ENCODE peak calls at places on chromosomes 11 and 22, in six cellular contexts. G, V, R, Z, D and X are unnamed samples.

GRCh38 chr11:34180045-34180813 is 74.8 kb downstream of the NAT10 start:
- DNase-seq in G (no peak), V (no peak), R (no peak), Z (no peak), D (no peak), X (no peak)

GRCh38 chr11:8383627-8384026 is 119.9 kb upstream of the LMO1 start:
- DNase-seq in G (no peak), V (no peak), R (no peak), Z (no peak), D (no peak), X (no peak)

GRCh38 chr11:36540998-36541397 is 26.8 kb upstream of the RAG1 start:
- DNase-seq in G (peak; percentile 35), V (no peak), R (peak; percentile 17), Z (no peak), D (no peak), X (peak; percentile 58)

GRCh38 chr11:6406370-6406769 is 12.5 kb downstream of the APBB1 start:
- DNase-seq in G (no peak), V (no peak), R (no peak), Z (no peak), D (no peak), X (no peak)

GRCh38 chr11:70721006-70721405 is 322.7 kb downstream of the CTTN start:
- DNase-seq in G (no peak), V (no peak), R (no peak), Z (no peak), D (no peak), X (no peak)

GRCh38 chr11:67378544-67378943 is 5.1 kb upstream of the CLCF1 start:
- DNase-seq in G (no peak), V (no peak), R (no peak), Z (no peak), D (no peak), X (no peak)

GRCh38 chr11:111194789-111195188 is 50.7 kb upstream of the POU2AF2 start:
- DNase-seq in G (no peak), V (no peak), R (no peak), Z (peak; percentile 23), D (no peak), X (no peak)

GRCh38 chr11:104873252-104873651 is 25.0 kb downstream of the CASP12 start:
- DNase-seq in G (no peak), V (no peak), R (no peak), Z (no peak), D (no peak), X (peak; percentile 4)

GRCh38 chr11:64585150-64585549 is 5.9 kb upstream of the SLC22A12 start:
- DNase-seq in G (no peak), V (peak; percentile 11), R (no peak), Z (no peak), D (no peak), X (no peak)

GRCh38 chr11:69874178-69874983 is 55.2 kb upstream of the FGF3 start:
- DNase-seq in G (no peak), V (peak; percentile 48), R (no peak), Z (no peak), D (no peak), X (no peak)

GRCh38 chr11:84339796-84340195 is 1053.6 kb upstream of the CCDC90B start:
- DNase-seq in G (no peak), V (no peak), R (no peak), Z (no peak), D (no peak), X (no peak)

GRCh38 chr22:37218399-37218770 is 6.1 kb upstream of the SSTR3 start:
- DNase-seq in G (no peak), V (no peak), R (no peak), Z (no peak), D (no peak), X (no peak)

GRCh38 chr22:41240377-41241132 is at the start of gene CHADL:
- DNase-seq in G (no peak), V (peak; percentile 82), R (no peak), Z (no peak), D (no peak), X (peak; percentile 91)

GRCh38 chr11:7060828-7061227 is 28.0 kb upstream of the RBMXL2 start:
- DNase-seq in G (peak; percentile 9), V (no peak), R (no peak), Z (no peak), D (no peak), X (no peak)

GRCh38 chr11:67584881-67585873 is 1.6 kb downstream of the GSTP1 start:
- DNase-seq in G (no peak), V (no peak), R (no peak), Z (no peak), D (no peak), X (no peak)

GRCh38 chr11:67510023-67510345 is 2.0 kb upstream of the CDK2AP2 start:
- DNase-seq in G (no peak), V (no peak), R (no peak), Z (no peak), D (no peak), X (no peak)

GRCh38 chr11:9740202-9740881 is 76.5 kb downstream of the SWAP70 start:
- DNase-seq in G (no peak), V (no peak), R (no peak), Z (no peak), D (no peak), X (no peak)

GRCh38 chr11:613369-613968 is 2.3 kb downstream of the IRF7 start:
- DNase-seq in G (peak; percentile 46), V (no peak), R (peak; percentile 9), Z (peak; percentile 61), D (peak; percentile 85), X (no peak)

GRCh38 chr22:44440224-44441160 is 57.5 kb downstream of the RTL6 start:
- DNase-seq in G (no peak), V (peak; percentile 37), R (no peak), Z (no peak), D (no peak), X (no peak)

GRCh38 chr11:4393209-4394196 is at the start of gene TRIM21:
- DNase-seq in G (peak; percentile 94), V (peak; percentile 90), R (peak; percentile 83), Z (peak; percentile 67), D (peak; percentile 66), X (peak; percentile 74)

GRCh38 chr22:19149962-19150361 is at the start of gene GSC2:
- DNase-seq in G (no peak), V (no peak), R (no peak), Z (no peak), D (no peak), X (no peak)

GRCh38 chr11:121654506-121655480 is 202.0 kb upstream of the SORL1-AS1 start:
- DNase-seq in G (peak; percentile 62), V (no peak), R (peak; percentile 47), Z (no peak), D (no peak), X (no peak)

GRCh38 chr22:19325296-19325950 is 33.9 kb upstream of the CLTCL1 start:
- DNase-seq in G (no peak), V (no peak), R (no peak), Z (no peak), D (no peak), X (no peak)

GRCh38 chr11:65502852-65503603 is 4.2 kb downstream of the MALAT1 start:
- DNase-seq in G (peak; percentile 65), V (peak; percentile 55), R (no peak), Z (no peak), D (no peak), X (no peak)

GRCh38 chr11:48044577-48044976 is 64.2 kb downstream of the PTPRJ start:
- DNase-seq in G (no peak), V (no peak), R (no peak), Z (no peak), D (no peak), X (no peak)

GRCh38 chr22:49404576-49405199 is 423.0 kb downstream of the BRD1 start:
- DNase-seq in G (no peak), V (peak; percentile 57), R (no peak), Z (no peak), D (no peak), X (no peak)

GRCh38 chr22:49934891-49935557 is 16.6 kb downstream of the CRELD2 start:
- DNase-seq in G (peak; percentile 76), V (peak; percentile 93), R (peak; percentile 20), Z (no peak), D (peak; percentile 78), X (peak; percentile 86)

GRCh38 chr11:2440646-2441045 is 3.7 kb downstream of the TRPM5 start:
- DNase-seq in G (no peak), V (no peak), R (no peak), Z (no peak), D (no peak), X (no peak)

GRCh38 chr11:2441171-2441570 is 3.1 kb downstream of the TRPM5 start:
- DNase-seq in G (no peak), V (no peak), R (no peak), Z (no peak), D (no peak), X (no peak)

GRCh38 chr11:2442554-2442953 is 1.8 kb downstream of the TRPM5 start:
- DNase-seq in G (no peak), V (no peak), R (no peak), Z (no peak), D (no peak), X (no peak)

GRCh38 chr11:2437516-2437915 is 6.8 kb downstream of the TRPM5 start:
- DNase-seq in G (no peak), V (no peak), R (no peak), Z (no peak), D (no peak), X (no peak)

GRCh38 chr11:2439820-2440219 is 4.5 kb downstream of the TRPM5 start:
- DNase-seq in G (no peak), V (no peak), R (no peak), Z (no peak), D (no peak), X (no peak)
- H3K27me3 ChIP-seq in G (peaks cover 50% of the 10 kb centered on the region), V (peaks cover 53% of the 10 kb centered on the region), R (peaks cover 7% of the 10 kb centered on the region), Z (peaks cover 64% of the 10 kb centered on the region), D (no peaks in the 10 kb centered on the region), X (no peaks in the 10 kb centered on the region)

GRCh38 chr11:115761348-115761747 is 257.1 kb upstream of the CADM1 start:
- DNase-seq in G (no peak), V (no peak), R (no peak), Z (no peak), D (no peak), X (no peak)

GRCh38 chr11:115759622-115760527 is 255.7 kb upstream of the CADM1 start:
- DNase-seq in G (peak; percentile 2), V (peak; percentile 68), R (no peak), Z (no peak), D (no peak), X (no peak)

GRCh38 chr11:115760921-115761320 is 256.7 kb upstream of the CADM1 start:
- DNase-seq in G (no peak), V (no peak), R (no peak), Z (no peak), D (no peak), X (no peak)

GRCh38 chr11:115760528-115760837 is 256.3 kb upstream of the CADM1 start:
- DNase-seq in G (no peak), V (peak; percentile 65), R (no peak), Z (no peak), D (no peak), X (no peak)

GRCh38 chr11:115758011-115758410 is 253.8 kb upstream of the CADM1 start:
- DNase-seq in G (no peak), V (no peak), R (no peak), Z (no peak), D (no peak), X (no peak)
- H3K27me3 ChIP-seq in G (peaks cover 44% of the 10 kb centered on the region), V (no peaks in the 10 kb centered on the region), R (peaks cover 12% of the 10 kb centered on the region), Z (peaks cover 43% of the 10 kb centered on the region), D (peaks cover 4% of the 10 kb centered on the region), X (no peaks in the 10 kb centered on the region)

GRCh38 chr11:124441081-124441480 is 4.4 kb downstream of the OR8B8 start:
- DNase-seq in G (no peak), V (no peak), R (no peak), Z (no peak), D (no peak), X (no peak)
- H3K27me3 ChIP-seq in G (peaks cover 19% of the 10 kb centered on the region), V (no peaks in the 10 kb centered on the region), R (peaks cover 5% of the 10 kb centered on the region), Z (no peaks in the 10 kb centered on the region), D (no peaks in the 10 kb centered on the region), X (no peaks in the 10 kb centered on the region)

GRCh38 chr11:124865902-124866851 is 945 bp downstream of the ROBO3 start:
- DNase-seq in G (peak; percentile 67), V (peak; percentile 66), R (no peak), Z (peak; percentile 32), D (peak; percentile 15), X (no peak)
- H3K27me3 ChIP-seq in G (peaks cover 93% of the 10 kb centered on the region), V (peaks cover 100% of the 10 kb centered on the region), R (peaks cover 93% of the 10 kb centered on the region), Z (peaks cover 93% of the 10 kb centered on the region), D (peaks cover 74% of the 10 kb centered on the region), X (no peaks in the 10 kb centered on the region)